ENCODE peak calls at places on chromosome 22, in five cellular contexts. G is frontal cortex, O is tibial nerve, Z is BE2C, T is GM23338. A is an unnamed sample.

GRCh38 chr22:20013382-20013871 is 3.2 kb downstream of the ARVCF start:
- DNase-seq in G (no peak), O (peak; percentile 37), Z (peak; percentile 94), T (peak; percentile 88), A (peak; percentile 92)

GRCh38 chr22:49251371-49251770 is 576.3 kb downstream of the BRD1 start:
- DNase-seq in G (no peak), O (no peak), Z (no peak), T (no peak), A (no peak)

GRCh38 chr22:23556026-23556620 is 24.0 kb downstream of the IGLL1 start:
- DNase-seq in G (no peak), O (no peak), Z (no peak), T (no peak), A (no peak)

GRCh38 chr22:40407831-40408717 is 37.7 kb downstream of the SGSM3 start:
- DNase-seq in G (no peak), O (no peak), Z (no peak), T (no peak), A (no peak)

GRCh38 chr22:18035740-18036139 is 11.4 kb upstream of the MICAL3 start:
- DNase-seq in G (no peak), O (no peak), Z (peak; percentile 56), T (peak; percentile 26), A (no peak)

GRCh38 chr22:29073618-29074275 is 912 bp downstream of the KREMEN1 start:
- DNase-seq in G (no peak), O (no peak), Z (no peak), T (peak; percentile 83), A (peak; percentile 83)

GRCh38 chr22:46070722-46071450 is 79.4 kb upstream of the PPARA start:
- DNase-seq in G (peak; percentile 89), O (peak; percentile 56), Z (peak; percentile 80), T (peak; percentile 62), A (peak; percentile 73)

GRCh38 chr22:24191381-24191841 is 10.1 kb downstream of the SUSD2 start:
- DNase-seq in G (no peak), O (no peak), Z (peak; percentile 18), T (no peak), A (no peak)

GRCh38 chr22:48849513-48849912 is 978.2 kb downstream of the BRD1 start:
- DNase-seq in G (no peak), O (no peak), Z (no peak), T (no peak), A (no peak)

GRCh38 chr22:39264344-39265116 is 19.7 kb upstream of the PDGFB start:
- DNase-seq in G (no peak), O (peak; percentile 42), Z (no peak), T (no peak), A (no peak)

GRCh38 chr22:32967285-32968101 is 90.7 kb downstream of the SYN3 start:
- DNase-seq in G (no peak), O (no peak), Z (no peak), T (no peak), A (no peak)

GRCh38 chr22:50056214-50056972 is 1.7 kb downstream of the TTLL8 start:
- DNase-seq in G (no peak), O (no peak), Z (no peak), T (peak; percentile 20), A (no peak)

GRCh38 chr22:19889951-19890350 is 35.3 kb upstream of the GNB1L start:
- DNase-seq in G (no peak), O (no peak), Z (no peak), T (no peak), A (no peak)

GRCh38 chr22:46833228-46833627 is 70.8 kb downstream of the TBC1D22A start:
- DNase-seq in G (no peak), O (no peak), Z (peak; percentile 35), T (peak; percentile 88), A (peak; percentile 67)

GRCh38 chr22:37240240-37240940 is 3.7 kb downstream of the RAC2 start:
- DNase-seq in G (no peak), O (no peak), Z (no peak), T (no peak), A (no peak)

GRCh38 chr22:26492220-26492619 is 8.5 kb downstream of the SRRD start:
- DNase-seq in G (no peak), O (no peak), Z (no peak), T (no peak), A (no peak)

GRCh38 chr22:35335936-35336781 is 36.5 kb downstream of the TOM1 start:
- DNase-seq in G (no peak), O (no peak), Z (peak; percentile 40), T (no peak), A (no peak)

GRCh38 chr22:22176929-22177616 is 67.5 kb upstream of the VPREB1 start:
- DNase-seq in G (no peak), O (no peak), Z (no peak), T (no peak), A (no peak)

GRCh38 chr22:17920145-17920605 is 104.2 kb downstream of the MICAL3 start:
- DNase-seq in G (no peak), O (no peak), Z (peak; percentile 65), T (peak; percentile 69), A (peak; percentile 59)

GRCh38 chr22:48351376-48352085 is 1476.1 kb downstream of the BRD1 start:
- DNase-seq in G (no peak), O (no peak), Z (no peak), T (no peak), A (no peak)

GRCh38 chr22:36359172-36359973 is 28.4 kb downstream of the MYH9 start:
- DNase-seq in G (no peak), O (no peak), Z (no peak), T (no peak), A (no peak)

GRCh38 chr22:46971141-46971775 is 208.8 kb downstream of the TBC1D22A start:
- DNase-seq in G (peak; percentile 57), O (no peak), Z (peak; percentile 43), T (no peak), A (peak; percentile 25)

GRCh38 chr22:42269407-42270177 is 861 bp downstream of the TCF20 start:
- DNase-seq in G (peak; percentile 60), O (no peak), Z (peak; percentile 49), T (peak; percentile 84), A (peak; percentile 81)

GRCh38 chr22:42356547-42356946 is 75.7 kb downstream of the NFAM1 start:
- DNase-seq in G (no peak), O (no peak), Z (peak; percentile 34), T (no peak), A (no peak)

GRCh38 chr22:29048822-29049654 is 12.6 kb downstream of the C22orf31 start:
- DNase-seq in G (no peak), O (no peak), Z (no peak), T (no peak), A (no peak)

GRCh38 chr22:44181912-44182590 is 1.3 kb downstream of the PARVG start:
- DNase-seq in G (no peak), O (no peak), Z (no peak), T (no peak), A (no peak)

GRCh38 chr22:47784991-47785390 is 1022.5 kb downstream of the TBC1D22A start:
- DNase-seq in G (no peak), O (no peak), Z (no peak), T (no peak), A (no peak)

GRCh38 chr22:47007496-47007895 is 245.0 kb downstream of the TBC1D22A start:
- DNase-seq in G (no peak), O (no peak), Z (no peak), T (no peak), A (no peak)

GRCh38 chr22:48943567-48944432 is 883.9 kb downstream of the BRD1 start:
- DNase-seq in G (peak; percentile 57), O (no peak), Z (no peak), T (no peak), A (peak; percentile 68)

GRCh38 chr22:17706451-17706900 is 67.8 kb downstream of the BID start:
- DNase-seq in G (peak; percentile 25), O (peak; percentile 26), Z (peak; percentile 46), T (peak; percentile 46), A (no peak)

GRCh38 chr22:37545703-37546435 is 14.4 kb upstream of the CDC42EP1 start:
- DNase-seq in G (no peak), O (peak; percentile 85), Z (no peak), T (peak; percentile 98), A (peak; percentile 89)

GRCh38 chr22:27409299-27409698 is 392.3 kb downstream of the MN1 start:
- DNase-seq in G (no peak), O (no peak), Z (no peak), T (no peak), A (no peak)

A was measured in neural progenitor cell.